ENCODE peak calls at places on chromosomes 16 and 17, in five cellular contexts. T, M, E, O and K are unnamed samples.

GRCh38 chr17:8163978-8164814 is 1.4 kb upstream of the VAMP2 start:
- DNase-seq in E (no peak), O (peak), T (peak), M (peak), K (no peak)

GRCh38 chr17:4233668-4234258 is 30.0 kb downstream of the ANKFY1 start:
- DNase-seq in O (peak), T (no peak), M (no peak), E (no peak), K (no peak)

GRCh38 chr16:71963125-71963875 is 36.9 kb downstream of the PKD1L3 start:
- DNase-seq in O (no peak), T (no peak), E (no peak), M (no peak), K (no peak)

GRCh38 chr17:70239391-70239826 is 70.1 kb downstream of the KCNJ2 start:
- DNase-seq in E (no peak), T (no peak), M (no peak), O (no peak), K (no peak)

GRCh38 chr17:39084558-39084957 is 66.9 kb downstream of the PLXDC1 start:
- DNase-seq in O (no peak), E (no peak), M (no peak), T (no peak), K (no peak)

GRCh38 chr17:19939993-19940721 is 37.5 kb downstream of the AKAP10 start:
- DNase-seq in T (no peak), O (no peak), M (no peak), E (no peak), K (no peak)

GRCh38 chr17:68290268-68290954 is 516 bp downstream of the SLC16A6 start:
- DNase-seq in O (no peak), T (peak), E (no peak), M (peak), K (no peak)

GRCh38 chr17:65173284-65173793 is 36.2 kb downstream of the RGS9 start:
- DNase-seq in T (peak), M (no peak), O (no peak), E (no peak), K (no peak)

GRCh38 chr17:67212716-67213417 is 32.1 kb downstream of the HELZ start:
- DNase-seq in M (no peak), O (no peak), E (peak), T (no peak), K (no peak)

GRCh38 chr17:68512967-68513474 is 791 bp downstream of the PRKAR1A start:
- DNase-seq in T (no peak), O (no peak), E (no peak), M (no peak), K (no peak)

GRCh38 chr17:930258-930657 is 49.3 kb downstream of the NXN start:
- DNase-seq in O (no peak), E (no peak), T (no peak), M (no peak), K (no peak)

GRCh38 chr17:929547-929946 is 50.0 kb downstream of the NXN start:
- DNase-seq in M (no peak), T (no peak), O (no peak), E (no peak), K (no peak)

GRCh38 chr17:925846-926245 is 53.7 kb downstream of the NXN start:
- DNase-seq in E (no peak), M (no peak), T (no peak), O (no peak), K (no peak)

GRCh38 chr17:924711-925480 is 54.7 kb downstream of the NXN start:
- DNase-seq in M (no peak), E (peak), O (no peak), T (no peak), K (no peak)

GRCh38 chr17:927611-928461 is 51.7 kb downstream of the NXN start:
- DNase-seq in T (no peak), M (no peak), O (peak), E (peak), K (no peak)
- TF ChIP-seq CTCF in T (no peak), M (no peak), O (no peak), E (no peak), K (no peak)

DNA sequence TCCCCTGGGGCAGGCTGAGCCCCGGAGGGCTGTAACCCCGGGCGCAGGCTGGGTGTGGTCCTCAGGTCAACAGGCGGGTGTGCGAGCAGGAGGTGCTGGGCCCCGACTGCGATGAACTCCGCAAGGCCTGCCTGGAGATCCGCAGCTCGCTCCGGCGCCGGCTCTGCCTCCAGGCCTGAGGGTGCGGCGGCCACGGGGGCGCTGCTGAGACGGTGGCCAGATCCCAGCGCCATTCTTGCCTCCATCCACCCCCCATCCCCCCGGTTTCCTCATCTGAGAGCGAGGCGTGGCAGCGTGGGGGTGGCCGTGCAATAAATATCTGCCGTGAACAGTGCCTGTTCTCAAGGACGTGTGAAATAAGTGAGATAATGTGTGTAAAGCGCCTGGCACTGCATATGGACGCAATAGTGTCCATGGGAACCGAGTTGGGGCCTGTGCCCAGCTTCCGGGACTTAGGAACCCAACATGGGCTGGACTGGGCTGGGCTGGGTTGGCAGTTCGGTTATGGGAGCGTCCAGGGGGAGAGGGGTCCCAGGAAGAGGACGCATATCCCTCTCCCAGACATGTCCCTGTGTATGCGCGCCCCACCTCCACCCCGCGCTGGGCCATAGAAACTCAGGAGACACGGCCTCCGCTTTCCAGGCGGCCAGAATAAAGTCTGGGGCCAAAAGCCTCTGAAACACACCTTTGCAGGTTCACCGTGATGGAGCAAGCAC is 15.0 kb downstream of the ZNF213 start:
- DNase-seq in O (peak), T (peak), E (peak), M (peak), K (no peak)
- TF ChIP-seq CTCF in O (no peak), T (peak), E (no peak), M (peak), K (no peak)

DNA sequence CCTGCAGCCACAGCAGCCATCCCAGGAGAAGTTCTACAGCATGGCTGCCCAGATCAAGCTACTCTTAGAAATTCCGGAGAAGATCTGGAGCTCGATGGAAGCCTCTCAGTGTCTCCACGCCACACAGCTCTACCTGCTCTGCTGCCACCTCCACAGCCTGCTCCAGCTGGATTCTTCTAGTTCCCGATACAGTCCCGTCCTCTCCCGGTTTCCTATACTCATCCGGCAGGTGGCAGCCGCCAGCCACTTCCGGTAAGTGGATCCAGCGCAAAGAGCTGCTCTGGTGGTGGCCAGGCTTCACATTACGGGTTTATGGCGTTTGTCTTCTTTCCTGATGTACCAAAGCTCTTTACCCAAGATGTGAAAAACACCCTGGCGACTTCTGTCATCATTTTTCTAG is 3.6 kb downstream of the COG1 start:
- DNase-seq in E (no peak), T (peak), M (no peak), O (no peak), K (no peak)
- TF ChIP-seq CTCF in E (no peak), T (peak), M (peak), O (peak), K (no peak)

DNA sequence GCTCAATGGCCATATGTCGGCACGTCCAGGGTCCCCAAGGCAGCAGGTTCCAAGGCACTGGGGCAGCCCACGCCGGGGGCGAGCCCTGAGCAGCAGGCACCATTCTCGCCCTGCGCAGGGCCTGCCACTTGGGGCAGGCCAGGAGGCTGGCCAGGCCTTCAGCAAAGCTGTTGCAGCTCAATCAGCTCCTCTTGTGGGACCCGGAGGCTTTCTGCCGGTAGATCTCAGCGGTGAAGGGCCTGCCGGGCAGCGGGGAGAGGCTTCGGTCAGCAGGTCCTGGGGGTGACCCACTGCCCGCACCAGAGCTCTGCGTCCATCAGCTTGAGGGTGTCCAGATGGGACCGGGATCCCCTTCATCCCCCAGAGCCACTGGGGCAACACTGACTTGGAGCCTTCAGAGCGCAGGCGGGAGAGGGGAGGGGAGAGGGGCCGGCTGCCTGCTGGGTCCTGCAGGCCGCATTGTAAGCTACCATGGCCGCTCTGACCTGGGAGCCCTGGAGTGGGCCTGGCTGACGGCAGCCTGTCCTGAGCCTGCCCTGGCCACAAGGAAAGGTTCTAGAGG is 9.5 kb upstream of the RASD1 start:
- DNase-seq in T (no peak), O (no peak), E (no peak), M (no peak), K (no peak)
- TF ChIP-seq CTCF in T (no peak), O (no peak), E (no peak), M (no peak), K (no peak)

DNA sequence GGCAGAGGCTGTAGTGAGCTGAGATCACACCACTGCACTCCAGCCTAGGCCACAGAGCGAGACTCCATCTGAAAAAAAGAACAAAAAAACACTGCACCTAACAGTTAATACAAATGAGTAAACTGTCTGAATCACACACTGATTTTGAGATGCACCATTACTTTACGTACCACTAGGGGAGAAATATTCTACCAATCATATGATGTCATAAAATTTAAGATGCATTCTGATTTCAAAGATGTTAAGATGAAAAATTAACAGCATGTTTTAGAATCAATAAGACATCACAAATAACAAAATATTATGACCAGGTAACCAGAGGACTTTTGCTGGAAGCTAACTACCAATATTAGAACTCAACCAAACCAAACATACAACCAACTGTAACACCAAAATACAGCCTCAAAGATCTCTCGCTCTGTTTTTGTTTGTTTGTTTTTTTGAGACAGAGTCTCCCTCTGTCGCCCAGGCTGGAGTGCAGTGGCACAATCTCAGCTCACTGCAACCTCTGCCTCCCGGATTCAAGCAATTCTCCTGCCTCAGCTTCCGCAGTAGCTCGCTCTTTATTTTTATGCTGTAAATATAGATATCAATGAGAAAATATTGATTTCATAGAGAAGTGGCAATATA is 31.6 kb downstream of the GLG1 start:
- DNase-seq in M (no peak), O (no peak), T (no peak), E (no peak), K (no peak)
- TF ChIP-seq CTCF in M (peak), O (no peak), T (no peak), E (no peak), K (no peak)

GRCh38 chr17:22704674-22705073 is 1012.4 kb downstream of the KCNJ18 start:
- DNase-seq in E (no peak), O (no peak), T (no peak), M (no peak), K (no peak)

GRCh38 chr17:22703204-22703603 is 1010.9 kb downstream of the KCNJ18 start:
- DNase-seq in E (no peak), T (no peak), M (no peak), O (no peak), K (no peak)

GRCh38 chr17:22707626-22708025 is 1015.3 kb downstream of the KCNJ18 start:
- DNase-seq in T (no peak), M (no peak), O (no peak), E (no peak), K (no peak)

GRCh38 chr17:22703786-22704441 is 1011.6 kb downstream of the KCNJ18 start:
- DNase-seq in M (no peak), T (no peak), O (no peak), E (no peak), K (no peak)
- TF ChIP-seq CTCF in M (no peak), T (no peak), O (no peak), E (peak), K (no peak)

GRCh38 chr16:48862087-48862532 is 252.1 kb upstream of the N4BP1 start:
- DNase-seq in T (no peak), E (no peak), M (no peak), O (peak), K (no peak)
- TF ChIP-seq CTCF in T (no peak), E (no peak), M (no peak), O (peak), K (no peak)

GRCh38 chr17:49403514-49404289 is 11.0 kb downstream of the PHB1 start:
- DNase-seq in O (no peak), T (no peak), M (no peak), E (no peak), K (no peak)

GRCh38 chr17:49406791-49407190 is 7.9 kb downstream of the PHB1 start:
- DNase-seq in O (no peak), T (no peak), M (no peak), E (no peak), K (no peak)

GRCh38 chr17:49404371-49404770 is 10.3 kb downstream of the PHB1 start:
- DNase-seq in T (no peak), O (no peak), M (no peak), E (no peak), K (no peak)

GRCh38 chr17:49402706-49403105 is 12.0 kb downstream of the PHB1 start:
- DNase-seq in O (no peak), M (no peak), T (no peak), E (no peak), K (no peak)

DNA sequence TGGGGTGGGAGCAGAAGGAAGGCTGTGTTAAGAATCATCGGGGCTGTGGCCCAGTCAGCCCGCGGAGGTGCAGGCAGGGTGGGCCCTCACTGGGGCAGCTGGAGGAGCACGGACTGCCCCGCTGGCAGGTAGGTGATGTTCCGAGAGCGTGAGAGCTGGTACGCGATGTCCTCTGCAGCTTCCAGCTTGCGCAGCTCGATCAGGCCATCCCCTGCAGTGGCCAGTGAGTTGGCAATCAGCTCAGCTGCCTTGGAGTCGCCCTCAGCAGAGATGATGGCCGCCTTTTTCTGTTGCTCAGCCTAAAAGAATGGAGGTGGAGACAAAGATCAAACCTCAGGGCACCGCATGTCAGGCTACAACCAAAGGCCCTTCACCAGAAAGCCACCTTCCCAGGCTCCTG is 9.8 kb downstream of the PHB1 start:
- DNase-seq in O (no peak), M (no peak), T (no peak), E (no peak), K (no peak)
- TF ChIP-seq CTCF in O (no peak), M (no peak), T (no peak), E (no peak), K (no peak)

GRCh38 chr16:84641643-84642358 is 6.5 kb upstream of the KLHL36 start:
- DNase-seq in M (no peak), T (peak), E (no peak), O (no peak), K (no peak)

GRCh38 chr16:84638195-84638806 is 10.0 kb upstream of the KLHL36 start:
- DNase-seq in T (peak), O (no peak), M (no peak), E (no peak), K (no peak)

GRCh38 chr16:84643180-84643583 is 5.1 kb upstream of the KLHL36 start:
- DNase-seq in M (peak), O (peak), E (peak), T (peak), K (peak)

GRCh38 chr16:84637709-84638108 is 10.6 kb upstream of the KLHL36 start:
- DNase-seq in E (no peak), O (no peak), M (no peak), T (no peak), K (no peak)

GRCh38 chr16:84640145-84640544 is 8.2 kb upstream of the KLHL36 start:
- DNase-seq in M (no peak), O (no peak), E (no peak), T (no peak), K (no peak)
- TF ChIP-seq CTCF in M (no peak), O (no peak), E (no peak), T (no peak), K (no peak)

GRCh38 chr16:2428787-2429036 is 535 bp upstream of the CCNF start:
- DNase-seq in O (no peak), T (no peak), M (no peak), E (no peak), K (peak)
- TF ChIP-seq CTCF in O (no peak), T (no peak), M (no peak), E (peak), K (no peak)